ENCODE peak calls at places on chromosomes 6 and 20, in seven cellular contexts. S, D, J, H, L, Q and A are unnamed samples.
A peak's percentile ranks its signal among the peaks of the same experiment; 100 is the strongest.

GRCh38 chr6:62150048-62150663 is 135.9 kb downstream of the KHDRBS2 start:
- DNase-seq in S (peak; percentile 51), D (peak; percentile 13), J (no peak), H (peak; percentile 16), L (no peak), Q (no peak), A (no peak)

GRCh38 chr6:19759117-19759880 is 77.9 kb upstream of the ID4 start:
- DNase-seq in S (no peak), D (no peak), J (no peak), H (no peak), L (no peak), Q (no peak), A (no peak)

GRCh38 chr6:162198925-162199324 is 528.6 kb downstream of the PRKN start:
- DNase-seq in S (no peak), D (peak; percentile 17), J (no peak), H (no peak), L (no peak), Q (no peak), A (no peak)

GRCh38 chr6:156126535-156126934 is 650.6 kb upstream of the ARID1B start:
- DNase-seq in S (no peak), D (no peak), J (no peak), H (no peak), L (no peak), Q (no peak), A (no peak)

GRCh38 chr6:33315753-33316602 is 1.6 kb downstream of the ZBTB22 start:
- DNase-seq in S (no peak), D (no peak), J (no peak), H (no peak), L (no peak), Q (no peak), A (no peak)

GRCh38 chr6:16496982-16497823 is 258.8 kb downstream of the GMPR start:
- DNase-seq in S (no peak), D (no peak), J (no peak), H (no peak), L (no peak), Q (no peak), A (no peak)

GRCh38 chr6:167860546-167861226 is 34.0 kb downstream of the AFDN start:
- DNase-seq in S (no peak), D (no peak), J (no peak), H (no peak), L (no peak), Q (no peak), A (no peak)

GRCh38 chr6:105900120-105900937 is 185.8 kb upstream of the PRDM1 start:
- DNase-seq in S (no peak), D (no peak), J (no peak), H (no peak), L (no peak), Q (no peak), A (no peak)

GRCh38 chr6:116545661-116546060 is at the start of gene TRAPPC3L:
- DNase-seq in S (no peak), D (no peak), J (no peak), H (no peak), L (no peak), Q (no peak), A (no peak)

GRCh38 chr6:134908906-134909516 is 40.9 kb downstream of the ALDH8A1 start:
- DNase-seq in S (peak; percentile 67), D (peak; percentile 55), J (no peak), H (no peak), L (peak; percentile 84), Q (no peak), A (peak; percentile 79)

GRCh38 chr20:52031574-52032303 is 159.8 kb downstream of the ZFP64 start:
- DNase-seq in S (peak; percentile 54), D (no peak), J (no peak), H (no peak), L (no peak), Q (no peak), A (no peak)

GRCh38 chr6:162373192-162373591 is 354.4 kb downstream of the PRKN start:
- DNase-seq in S (no peak), D (no peak), J (no peak), H (no peak), L (no peak), Q (no peak), A (no peak)

GRCh38 chr6:149910721-149911151 is 12.2 kb downstream of the RAET1G start:
- DNase-seq in S (peak; percentile 32), D (no peak), J (no peak), H (no peak), L (no peak), Q (no peak), A (no peak)

GRCh38 chr6:20811112-20811746 is 277.0 kb downstream of the CDKAL1 start:
- DNase-seq in S (no peak), D (peak; percentile 34), J (no peak), H (no peak), L (no peak), Q (no peak), A (no peak)

GRCh38 chr20:19758888-19759331 is 852 bp downstream of the RIN2 start:
- DNase-seq in S (peak; percentile 67), D (peak; percentile 69), J (peak; percentile 66), H (no peak), L (peak; percentile 76), Q (peak; percentile 72), A (peak; percentile 93)

GRCh38 chr20:8399963-8400362 is 267.9 kb downstream of the PLCB1 start:
- DNase-seq in S (no peak), D (no peak), J (no peak), H (peak; percentile 34), L (no peak), Q (no peak), A (no peak)

GRCh38 chr6:160767019-160767646 is 65.1 kb downstream of the PLG start:
- DNase-seq in S (peak; percentile 65), D (peak; percentile 80), J (peak; percentile 62), H (peak; percentile 75), L (peak; percentile 29), Q (peak; percentile 67), A (peak; percentile 58)

GRCh38 chr20:43563429-43563828 is 4.6 kb downstream of the SGK2 start:
- DNase-seq in S (no peak), D (no peak), J (no peak), H (no peak), L (no peak), Q (no peak), A (no peak)

GRCh38 chr6:8238772-8239683 is 136.7 kb upstream of the EEF1E1 start:
- DNase-seq in S (no peak), D (no peak), J (no peak), H (no peak), L (no peak), Q (no peak), A (no peak)

GRCh38 chr6:112243861-112244415 is 10.4 kb downstream of the LAMA4 start:
- DNase-seq in S (no peak), D (no peak), J (no peak), H (no peak), L (no peak), Q (no peak), A (no peak)

GRCh38 chr20:62935968-62936585 is 1.9 kb upstream of the GID8 start:
- DNase-seq in S (peak; percentile 44), D (no peak), J (no peak), H (no peak), L (no peak), Q (no peak), A (no peak)

DNA sequence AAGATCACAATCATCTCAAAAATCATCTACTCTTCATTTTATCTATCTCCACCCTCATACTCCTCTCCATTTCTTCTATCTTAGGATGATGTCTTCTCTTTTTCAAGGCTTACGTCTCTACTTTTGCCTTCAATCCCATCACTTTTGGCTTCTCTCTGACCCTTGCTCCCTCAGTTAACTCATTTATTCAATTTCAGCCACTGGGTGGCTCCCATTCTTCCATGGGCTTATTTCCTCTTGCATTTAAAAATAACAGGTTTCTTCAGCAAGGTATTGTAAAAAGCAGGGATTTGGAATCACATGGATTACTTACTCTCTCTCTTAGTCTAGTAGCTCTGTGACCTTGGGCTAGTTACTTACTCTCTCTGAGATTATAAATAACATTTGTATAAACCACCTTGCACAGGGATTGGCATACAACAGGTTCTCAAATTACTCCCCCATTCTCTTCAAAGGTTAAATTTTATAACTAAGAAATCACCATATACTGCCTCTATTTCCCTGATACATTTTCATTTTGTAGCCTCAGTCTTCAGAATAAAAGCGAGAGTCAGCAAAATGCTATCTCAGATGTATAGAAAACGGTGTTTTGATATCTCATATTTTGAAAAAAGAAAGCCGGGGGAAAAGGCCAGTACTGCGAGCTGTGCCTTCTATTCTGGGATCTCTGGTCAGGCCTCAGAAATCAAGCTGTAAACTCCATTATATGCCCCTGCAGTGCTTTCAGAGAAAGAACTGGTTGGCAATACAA is 5.5 kb downstream of the ZSCAN12 start:
- DNase-seq in S (no peak), D (no peak), J (no peak), H (no peak), L (no peak), Q (no peak), A (no peak)
- TF ChIP-seq CTCF in S (no peak), D (no peak), J (no peak), H (peak; percentile 1), L (no peak), Q (no peak), A (no peak)

DNA sequence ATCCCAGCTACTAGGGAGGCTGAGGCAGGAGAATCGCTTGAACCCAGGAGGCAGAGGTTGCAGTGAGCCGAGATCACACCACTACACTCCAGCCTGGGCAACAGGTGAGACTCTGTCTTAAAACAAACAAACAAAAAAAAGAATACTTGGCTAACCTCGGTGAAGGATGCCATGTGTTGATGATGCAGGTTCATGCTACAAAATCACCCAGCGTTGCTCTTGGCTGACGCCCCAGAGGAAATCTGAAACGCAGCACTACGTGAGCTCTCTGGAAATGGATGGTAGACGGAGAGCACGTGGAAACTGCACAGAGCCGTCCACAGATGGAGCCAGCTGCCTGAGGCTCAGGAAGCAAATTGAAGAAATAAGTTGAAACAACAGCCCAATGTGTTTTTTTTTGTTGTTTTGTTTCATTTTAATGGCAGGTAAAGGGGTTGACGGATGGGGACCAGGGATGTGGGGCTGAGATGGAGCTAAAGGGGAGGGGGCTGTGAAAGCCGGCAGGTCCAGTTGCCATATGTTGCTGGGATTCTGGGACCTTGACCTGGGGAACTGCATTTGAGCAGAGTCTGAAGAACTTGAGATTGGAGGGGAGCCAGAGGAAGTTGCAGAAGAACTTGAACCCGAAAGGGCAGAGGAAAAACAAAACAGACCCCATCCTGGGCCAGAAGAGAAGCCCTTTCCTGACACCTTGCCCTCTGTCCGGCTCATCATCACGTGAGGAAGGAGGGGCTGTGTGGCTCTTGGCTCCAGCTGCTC is 12.8 kb upstream of the MANBAL start:
- DNase-seq in S (peak; percentile 78), D (peak; percentile 74), J (peak; percentile 54), H (peak; percentile 77), L (peak; percentile 33), Q (no peak), A (peak; percentile 61)
- TF ChIP-seq CTCF in S (peak; percentile 17), D (peak; percentile 34), J (no peak), H (peak; percentile 55), L (peak; percentile 38), Q (no peak), A (no peak)

DNA sequence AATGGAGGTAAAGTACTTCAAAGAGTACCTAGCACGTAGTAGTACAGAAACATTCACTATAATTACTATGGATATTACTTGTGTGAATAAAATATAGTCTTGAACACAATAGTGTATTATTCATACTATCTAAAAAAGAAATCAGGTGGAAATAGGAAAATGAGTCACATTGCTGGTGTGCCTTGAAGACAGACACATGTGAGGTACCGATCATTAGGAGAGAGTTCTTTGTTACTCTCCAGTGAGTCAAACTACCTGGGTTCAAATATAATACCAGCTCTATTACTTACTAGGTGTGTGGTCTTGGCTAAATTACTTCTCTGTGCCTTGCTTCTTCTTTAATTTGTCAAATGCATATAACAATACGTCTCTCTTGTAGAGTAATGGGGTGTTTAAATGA is 50.8 kb upstream of the BEND6 start:
- DNase-seq in S (no peak), D (no peak), J (no peak), H (no peak), L (no peak), Q (no peak), A (no peak)
- TF ChIP-seq CTCF in S (no peak), D (no peak), J (no peak), H (no peak), L (no peak), Q (no peak), A (no peak)

GRCh38 chr6:64012351-64013060 is 376.9 kb downstream of the PHF3 start:
- DNase-seq in S (peak; percentile 54), D (no peak), J (no peak), H (peak; percentile 21), L (no peak), Q (no peak), A (no peak)
- TF ChIP-seq CTCF in S (peak; percentile 32), D (no peak), J (no peak), H (peak; percentile 46), L (peak; percentile 23), Q (no peak), A (peak; percentile 51)